ENCODE peak calls at places on chromosomes 6 and 20, in five cellular contexts. O is anterior cingulate cortex, M is amniotic stem cell, F is mesendoderm, Q is skeletal muscle cell. C is an unnamed sample.
A peak's percentile ranks its signal among the peaks of the same experiment; 100 is the strongest.

GRCh38 chr6:82570083-82570482 is 206.5 kb downstream of the TPBG start:
- DNase-seq in O (no peak), M (no peak), F (no peak), Q (no peak), C (no peak)

GRCh38 chr6:11556308-11556707 is 18.8 kb downstream of the TMEM170B start:
- DNase-seq in O (no peak), M (no peak), F (peak; percentile 82), Q (no peak), C (no peak)

GRCh38 chr20:47952165-47952564 is 166.9 kb upstream of the SULF2 start:
- DNase-seq in O (no peak), M (no peak), F (peak; percentile 14), Q (no peak), C (no peak)

GRCh38 chr6:70693887-70694286 is 26.2 kb downstream of the SMAP1 start:
- DNase-seq in O (no peak), M (no peak), F (no peak), Q (no peak), C (no peak)

GRCh38 chr6:127117979-127118504 is 429 bp upstream of the RSPO3 start:
- DNase-seq in O (no peak), M (no peak), F (no peak), Q (no peak), C (no peak)

GRCh38 chr6:113893866-113894265 is 36.7 kb downstream of the MARCKS start:
- DNase-seq in O (no peak), M (no peak), F (no peak), Q (no peak), C (no peak)

GRCh38 chr6:156731436-156731835 is 45.7 kb upstream of the ARID1B start:
- DNase-seq in O (no peak), M (peak; percentile 14), F (no peak), Q (peak; percentile 31), C (peak; percentile 2)

GRCh38 chr20:63682384-63683139 is 13.9 kb upstream of the TNFRSF6B start:
- DNase-seq in O (peak; percentile 75), M (peak; percentile 95), F (peak; percentile 67), Q (peak; percentile 81), C (peak; percentile 86)

GRCh38 chr20:63378626-63379025 is 17.5 kb upstream of the CHRNA4 start:
- DNase-seq in O (no peak), M (no peak), F (peak; percentile 42), Q (no peak), C (no peak)

GRCh38 chr6:3350252-3350826 is 91.6 kb downstream of the PSMG4 start:
- DNase-seq in O (no peak), M (no peak), F (no peak), Q (no peak), C (no peak)

GRCh38 chr6:169326067-169326799 is 72.6 kb upstream of the THBS2 start:
- DNase-seq in O (no peak), M (no peak), F (peak; percentile 77), Q (no peak), C (no peak)

GRCh38 chr6:41940759-41941279 is 789 bp downstream of the CCND3 start:
- DNase-seq in O (peak; percentile 35), M (no peak), F (peak; percentile 72), Q (no peak), C (no peak)

GRCh38 chr6:137261393-137262154 is 42.4 kb upstream of the IFNGR1 start:
- DNase-seq in O (no peak), M (no peak), F (no peak), Q (no peak), C (no peak)

GRCh38 chr20:22717466-22717865 is 133.1 kb upstream of the FOXA2 start:
- DNase-seq in O (no peak), M (peak; percentile 7), F (peak; percentile 10), Q (no peak), C (no peak)

GRCh38 chr6:79544939-79545450 is 7.8 kb upstream of the LCA5 start:
- DNase-seq in O (peak; percentile 66), M (peak; percentile 97), F (peak; percentile 100), Q (peak; percentile 98), C (peak; percentile 81)

GRCh38 chr6:18264338-18265098 is at the start of gene DEK:
- DNase-seq in O (peak; percentile 90), M (peak; percentile 83), F (peak; percentile 91), Q (peak; percentile 44), C (peak; percentile 90)

GRCh38 chr6:41272591-41273175 is 13.8 kb downstream of the TREM1 start:
- DNase-seq in O (no peak), M (no peak), F (no peak), Q (no peak), C (no peak)

GRCh38 chr6:52634211-52634610 is 36.7 kb upstream of the TMEM14A start:
- DNase-seq in O (no peak), M (no peak), F (no peak), Q (no peak), C (no peak)

GRCh38 chr20:9581509-9581908 is 67.1 kb downstream of the LAMP5 start:
- DNase-seq in O (no peak), M (no peak), F (no peak), Q (no peak), C (no peak)

GRCh38 chr6:152049502-152049901 is 242.0 kb downstream of the ESR1 start:
- DNase-seq in O (no peak), M (no peak), F (no peak), Q (no peak), C (no peak)

GRCh38 chr20:64266988-64267387 is 11.4 kb downstream of the PCMTD2 start:
- DNase-seq in O (no peak), M (no peak), F (no peak), Q (no peak), C (no peak)

GRCh38 chr20:21523895-21524294 is 10.0 kb upstream of the NKX2-2 start:
- DNase-seq in O (no peak), M (no peak), F (no peak), Q (no peak), C (no peak)

GRCh38 chr6:41634657-41635056 is 3.6 kb upstream of the MDFI start:
- DNase-seq in O (no peak), M (no peak), F (peak; percentile 55), Q (peak; percentile 40), C (no peak)

GRCh38 chr6:118295336-118295735 is 252.8 kb upstream of the PLN start:
- DNase-seq in O (no peak), M (no peak), F (no peak), Q (no peak), C (no peak)

GRCh38 chr20:19256085-19256484 is 43.6 kb downstream of the SLC24A3 start:
- DNase-seq in O (no peak), M (no peak), F (no peak), Q (no peak), C (no peak)

GRCh38 chr20:53677447-53678314 is 84.0 kb upstream of the ZNF217 start:
- DNase-seq in O (peak; percentile 6), M (no peak), F (peak; percentile 73), Q (no peak), C (no peak)

GRCh38 chr6:118739976-118740771 is 88.8 kb upstream of the CEP85L start:
- DNase-seq in O (no peak), M (no peak), F (no peak), Q (no peak), C (no peak)

GRCh38 chr6:26184492-26184891 is 97.3 kb downstream of the HFE start:
- DNase-seq in O (no peak), M (no peak), F (no peak), Q (no peak), C (no peak)

GRCh38 chr6:111210074-111210729 is 122.9 kb downstream of the SLC16A10 start:
- DNase-seq in O (no peak), M (peak; percentile 29), F (peak; percentile 75), Q (peak; percentile 6), C (no peak)

GRCh38 chr20:48827880-48828733 is at the start of gene PREX1:
- DNase-seq in O (peak; percentile 82), M (peak; percentile 52), F (peak; percentile 91), Q (no peak), C (peak; percentile 90)

GRCh38 chr6:87623248-87623647 is 33.3 kb downstream of the ORC3 start:
- DNase-seq in O (no peak), M (no peak), F (no peak), Q (no peak), C (no peak)

GRCh38 chr6:109695468-109695867 is 4.4 kb downstream of the FIG4 start:
- DNase-seq in O (no peak), M (no peak), F (peak; percentile 66), Q (no peak), C (no peak)